ENCODE peak calls at places on chromosomes 2 and 18, in five cellular contexts. H, V, X, J and U are unnamed samples.
A peak's percentile ranks its signal among the peaks of the same experiment; 100 is the strongest.

GRCh38 chr18:57121542-57122112 is 25.3 kb upstream of the BOD1L2 start:
- DNase-seq in J (no peak), V (peak; percentile 62), H (no peak), X (no peak), U (no peak)

GRCh38 chr18:58997811-58998337 is 133.2 kb downstream of the ZNF532 start:
- DNase-seq in J (no peak), V (no peak), H (no peak), X (no peak), U (peak; percentile 90)

GRCh38 chr2:27807476-27807875 is 36.0 kb downstream of the MRPL33 start:
- DNase-seq in X (peak; percentile 53), H (peak; percentile 3), J (peak; percentile 36), V (peak; percentile 65), U (peak; percentile 49)

GRCh38 chr2:206079699-206080465 is 6.1 kb downstream of the INO80D start:
- DNase-seq in X (no peak), J (no peak), H (no peak), V (peak; percentile 90), U (no peak)

GRCh38 chr2:233386382-233387041 is 32.2 kb downstream of the DGKD start:
- DNase-seq in H (no peak), X (no peak), J (no peak), V (no peak), U (peak; percentile 71)

GRCh38 chr2:215427585-215427984 is 8.3 kb downstream of the FN1 start:
- DNase-seq in V (no peak), X (no peak), H (no peak), J (no peak), U (peak; percentile 18)

GRCh38 chr2:212538156-212539144 is at the start of gene ERBB4:
- DNase-seq in V (peak; percentile 47), X (no peak), J (peak; percentile 24), H (no peak), U (peak; percentile 15)

GRCh38 chr2:9782197-9782719 is 61.0 kb upstream of the TAF1B start:
- DNase-seq in J (peak; percentile 68), X (no peak), V (no peak), H (no peak), U (no peak)

GRCh38 chr2:210302326-210302725 is 12.6 kb downstream of the MYL1 start:
- DNase-seq in X (no peak), V (no peak), H (no peak), J (no peak), U (peak; percentile 1)

GRCh38 chr2:82256288-82256687 is 1951.7 kb upstream of the LRRTM1 start:
- DNase-seq in J (no peak), X (no peak), H (no peak), V (no peak), U (no peak)

GRCh38 chr18:49562481-49563129 is 748 bp downstream of the LIPG start:
- DNase-seq in V (peak; percentile 50), H (no peak), X (no peak), J (peak; percentile 43), U (peak; percentile 9)
- H3K4me3 ChIP-seq in V (peak overlapping the region; percentile 85), H (no peak overlapping the region), X (no peak overlapping the region), J (peak overlapping the region; percentile 59), U (no peak overlapping the region)

GRCh38 chr2:176637134-176637496 is 367.9 kb downstream of the MTX2 start:
- DNase-seq in X (no peak), J (no peak), V (no peak), H (no peak), U (peak; percentile 73)
- H2AFZ ChIP-seq in X (no peak overlapping the region), J (peak overlapping the region; percentile 85), V (peak overlapping the region; percentile 97), H (no peak overlapping the region), U (peak overlapping the region; percentile 84)

DNA sequence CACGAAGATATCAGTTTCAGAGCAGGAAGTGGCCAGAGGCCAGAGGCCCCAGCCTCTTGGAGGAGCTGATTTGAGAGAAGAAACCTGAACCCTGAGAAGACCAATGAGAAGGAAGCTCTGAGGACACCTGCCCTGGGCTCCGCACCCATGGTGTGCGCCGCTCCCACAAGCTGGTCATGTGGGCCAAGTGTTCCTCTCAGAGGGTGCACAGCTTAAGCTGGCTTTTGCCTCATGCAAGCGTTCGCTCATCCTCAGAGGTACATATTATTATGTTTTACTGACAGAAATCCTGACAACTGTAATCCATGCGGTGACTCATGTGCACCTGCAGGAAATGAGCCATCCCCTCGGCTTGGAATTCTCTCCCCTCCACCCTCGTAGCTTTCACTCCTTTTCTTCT is 316.1 kb upstream of the MYT1L start:
- DNase-seq in V (no peak), J (no peak), H (no peak), X (no peak), U (no peak)
- H3K9me2 ChIP-seq in V (no peaks in the 10 kb centered on the region), J (no peaks in the 10 kb centered on the region), H (no peaks in the 10 kb centered on the region), X (no peaks in the 10 kb centered on the region), U (no peaks in the 10 kb centered on the region)

DNA sequence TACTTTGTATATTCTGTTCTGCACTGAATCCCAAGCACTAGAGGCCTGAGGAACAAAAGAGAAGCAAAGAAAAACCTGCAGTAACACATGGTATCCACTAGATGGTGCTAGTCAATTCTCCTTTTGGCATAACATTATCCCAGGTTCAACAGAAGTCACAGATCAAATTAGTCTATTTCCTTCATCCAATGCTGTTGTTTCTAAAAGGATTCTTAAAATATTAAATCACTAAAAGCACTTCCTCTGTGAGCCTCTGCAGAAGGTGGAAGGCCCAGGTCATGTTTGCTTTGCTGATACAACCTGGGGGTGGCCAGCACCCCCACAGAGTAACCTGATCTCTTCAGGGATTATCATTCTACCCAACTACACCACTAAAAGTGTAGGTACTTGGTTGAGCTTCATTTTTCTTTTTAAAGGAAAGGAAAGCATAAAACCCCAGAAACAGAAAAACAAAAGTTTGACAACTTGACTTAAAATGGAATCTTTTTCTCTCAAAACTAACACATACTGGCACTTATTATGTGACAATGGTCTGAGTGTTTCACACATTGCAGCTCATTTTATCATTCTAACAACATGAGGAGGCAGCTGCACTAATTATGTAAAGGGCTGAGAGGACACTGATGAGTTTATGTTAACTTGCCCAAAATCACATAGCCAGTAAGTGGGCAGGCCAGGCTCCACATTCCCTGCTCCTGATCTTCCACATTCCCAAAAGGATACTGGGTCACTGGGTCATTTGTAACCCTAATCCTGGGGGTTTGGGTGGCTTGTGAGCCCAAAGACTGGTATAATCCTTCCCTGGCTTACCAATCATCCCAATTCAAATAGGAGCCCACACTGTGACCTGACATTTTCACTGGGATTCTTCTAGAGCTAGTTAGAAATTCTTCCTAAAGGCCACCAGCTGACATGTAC is 66.8 kb upstream of the DNER start:
- DNase-seq in V (peak; percentile 72), X (peak; percentile 81), H (peak; percentile 53), J (peak; percentile 39), U (peak; percentile 56)
- H3K4me3 ChIP-seq in V (peak overlapping the region; percentile 1), X (no peak overlapping the region), H (no peak overlapping the region), J (no peak overlapping the region), U (no peak overlapping the region)

GRCh38 chr2:163462993-163463392 is 272.8 kb downstream of the FIGN start:
- DNase-seq in V (peak; percentile 11), H (no peak), X (no peak), J (no peak), U (no peak)
- H2AFZ ChIP-seq in V (peak overlapping the region; percentile 9), H (no peak overlapping the region), X (no peak overlapping the region), J (no peak overlapping the region), U (no peak overlapping the region)

DNA sequence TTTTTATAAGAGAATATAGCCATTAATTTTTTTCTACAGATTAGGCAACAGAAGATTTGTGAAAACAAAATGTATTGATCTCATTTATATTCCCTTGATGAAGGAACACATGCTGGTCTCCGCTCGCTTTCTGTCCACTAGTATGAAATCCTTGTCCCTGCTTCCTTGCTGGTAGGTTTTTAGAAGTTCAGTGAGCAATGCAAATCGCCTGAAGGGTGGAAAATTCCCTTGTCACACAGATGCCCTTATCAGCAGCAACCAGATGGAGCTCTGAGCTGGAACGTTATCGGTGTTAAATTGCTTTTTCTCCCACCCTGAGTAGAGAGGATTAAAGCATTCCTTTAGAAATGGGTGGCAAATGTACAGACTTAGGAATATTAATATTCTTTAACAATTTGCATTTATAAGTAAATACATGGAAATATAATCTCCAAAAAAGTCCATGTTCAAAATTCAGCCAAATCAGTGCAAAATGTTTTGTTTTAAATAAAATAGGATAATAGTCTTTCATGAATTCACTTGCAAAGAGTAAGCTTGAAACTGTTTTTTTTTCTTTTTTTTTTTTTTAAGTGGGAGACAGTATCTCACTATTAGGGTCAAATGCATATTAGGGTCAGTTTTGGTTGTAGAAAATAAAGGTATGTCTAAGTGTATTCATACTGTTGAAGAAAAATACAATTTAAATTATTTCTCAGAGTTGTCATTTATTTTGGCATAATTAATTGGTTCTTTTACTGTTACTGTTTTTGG is 164.0 kb upstream of the MYO3B start:
- DNase-seq in J (peak; percentile 15), H (no peak), V (peak; percentile 36), X (no peak), U (no peak)
- H3K9me2 ChIP-seq in J (no peaks in the 10 kb centered on the region), H (no peaks in the 10 kb centered on the region), V (no peaks in the 10 kb centered on the region), X (no peaks in the 10 kb centered on the region), U (no peaks in the 10 kb centered on the region)

DNA sequence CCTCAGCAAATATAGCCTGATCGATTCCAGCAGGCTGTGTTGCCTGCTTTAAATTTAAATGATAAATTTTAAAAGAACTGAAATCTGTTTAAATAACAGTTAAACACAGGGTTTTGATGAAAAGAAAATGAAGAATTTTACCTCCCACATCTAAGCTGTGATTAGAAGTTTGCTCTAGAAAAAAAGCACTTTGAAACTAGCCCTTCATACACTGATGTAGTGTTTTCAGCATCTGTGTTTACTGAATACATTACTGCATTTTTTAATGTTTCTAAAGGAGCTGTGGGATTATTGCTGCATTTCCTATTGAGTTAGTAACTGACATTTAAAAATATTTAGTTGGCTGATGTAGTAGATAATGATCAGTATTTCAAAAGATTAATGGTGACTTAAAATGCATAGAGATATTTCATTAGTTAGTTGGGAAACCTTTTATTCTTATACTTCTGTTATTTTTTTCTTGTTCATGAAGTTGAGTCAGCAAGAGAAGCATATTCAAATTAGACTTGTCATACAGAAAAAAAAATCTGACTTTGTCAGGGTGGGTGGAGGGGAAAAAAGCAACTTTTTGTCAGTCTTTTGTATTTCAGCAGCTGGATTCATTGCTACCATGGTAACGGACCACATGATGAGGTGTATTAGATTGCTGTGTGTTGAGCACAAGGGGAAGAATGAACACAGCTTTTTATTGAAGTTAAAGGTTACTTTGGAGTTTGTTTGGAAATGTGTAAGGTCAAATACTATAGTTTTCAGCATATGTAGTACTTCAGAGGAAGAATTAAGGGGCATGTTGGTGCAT is at the start of gene DTNA:
- DNase-seq in J (peak; percentile 71), H (no peak), X (peak; percentile 43), V (peak; percentile 65), U (peak; percentile 97)
- H3K4me3 ChIP-seq in J (no peak within 1 kb of the TSS), H (no peak within 1 kb of the TSS), X (no peak within 1 kb of the TSS), V (no peak within 1 kb of the TSS), U (peak within 1 kb of the TSS; percentile 68)